ENCODE peak calls at places on chromosomes 16 and 17, in four cellular contexts. R is mammary epithelial cell, W is endothelial cell, V is fibroblast of villous mesenchyme. Y is an unnamed sample.

GRCh38 chr17:28551421-28552186 is 820 bp downstream of the UNC119 start:
- DNase-seq in R (peak), W (no peak), V (peak), Y (no peak)

GRCh38 chr16:70685938-70686375 is at the start of gene MTSS2:
- DNase-seq in R (peak), W (peak), V (peak), Y (peak)

GRCh38 chr17:32510466-32510865 is 23.7 kb downstream of the CDK5R1 start:
- DNase-seq in R (no peak), W (no peak), V (no peak), Y (no peak)

GRCh38 chr17:42760652-42761581 is at the start of gene RAMP2:
- DNase-seq in R (no peak), W (peak), V (no peak), Y (no peak)

GRCh38 chr16:70714526-70715112 is 28.8 kb upstream of the MTSS2 start:
- DNase-seq in R (no peak), W (no peak), V (no peak), Y (no peak)

GRCh38 chr17:7477392-7478275 is 1.8 kb downstream of the ZBTB4 start:
- DNase-seq in R (no peak), W (no peak), V (peak), Y (no peak)

GRCh38 chr17:1985686-1986085 is 39.4 kb downstream of the RTN4RL1 start:
- DNase-seq in R (no peak), W (no peak), V (no peak), Y (no peak)

GRCh38 chr17:50467114-50467854 is 1.4 kb downstream of the CHAD start:
- DNase-seq in R (no peak), W (no peak), V (no peak), Y (no peak)

GRCh38 chr17:14268264-14268663 is 31.6 kb upstream of the CDRT15 start:
- DNase-seq in R (no peak), W (no peak), V (no peak), Y (peak)

GRCh38 chr16:55301385-55302008 is 22.5 kb upstream of the IRX6 start:
- DNase-seq in R (no peak), W (no peak), V (no peak), Y (no peak)

GRCh38 chr17:3788200-3788599 is 12.8 kb downstream of the ITGAE start:
- DNase-seq in R (no peak), W (no peak), V (no peak), Y (no peak)

GRCh38 chr17:68437979-68438877 is 19.1 kb downstream of the WIPI1 start:
- DNase-seq in R (no peak), W (peak), V (peak), Y (no peak)

GRCh38 chr16:85689285-85689949 is 663 bp upstream of the GINS2 start:
- DNase-seq in R (no peak), W (no peak), V (no peak), Y (no peak)

GRCh38 chr17:61517843-61518606 is 65.8 kb downstream of the TBX4 start:
- DNase-seq in R (no peak), W (no peak), V (no peak), Y (no peak)

GRCh38 chr17:18256351-18256750 is 2.2 kb downstream of the FLII start:
- DNase-seq in R (no peak), W (no peak), V (no peak), Y (no peak)

GRCh38 chr16:56198755-56199114 is 7.4 kb downstream of the GNAO1 start:
- DNase-seq in R (no peak), W (no peak), V (no peak), Y (no peak)

GRCh38 chr17:63954402-63955063 is 18.2 kb downstream of the SCN4A start:
- DNase-seq in R (no peak), W (no peak), V (no peak), Y (no peak)

GRCh38 chr16:83602797-83603735 is 204.7 kb upstream of the HSBP1 start:
- DNase-seq in R (no peak), W (no peak), V (no peak), Y (no peak)
- TF ChIP-seq CTCF in R (no peak), W (no peak), V (no peak), Y (no peak)

GRCh38 chr17:75639771-75640555 is 6.7 kb downstream of the SMIM5 start:
- DNase-seq in R (no peak), W (no peak), V (no peak), Y (no peak)
- TF ChIP-seq CTCF in R (no peak), W (no peak), V (no peak), Y (no peak)

DNA sequence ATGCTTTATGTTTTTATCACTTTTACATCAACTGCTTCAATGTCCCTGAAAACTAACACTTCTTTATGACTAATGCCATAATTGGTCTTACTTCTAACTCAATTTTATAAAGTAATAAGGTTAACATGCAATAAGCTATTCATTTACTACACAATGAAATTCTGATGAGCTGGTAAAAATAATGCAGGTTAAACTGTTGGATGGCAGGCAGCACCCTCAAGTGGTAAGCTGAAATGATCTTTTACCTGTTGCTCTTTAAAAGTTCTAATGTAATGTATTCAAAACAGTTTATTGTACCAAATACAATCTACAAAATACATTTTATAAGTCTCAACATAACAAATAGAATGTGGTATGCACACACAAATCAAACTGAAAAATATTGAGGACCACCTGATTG is 1280.3 kb downstream of the CDH8 start:
- DNase-seq in R (peak), W (no peak), V (no peak), Y (no peak)
- TF ChIP-seq CTCF in R (peak), W (no peak), V (no peak), Y (peak)

GRCh38 chr16:88471115-88471514 is 18.0 kb downstream of the ZFPM1 start:
- DNase-seq in R (no peak), W (no peak), V (no peak), Y (no peak)
- TF ChIP-seq CTCF in R (no peak), W (no peak), V (no peak), Y (no peak)

DNA sequence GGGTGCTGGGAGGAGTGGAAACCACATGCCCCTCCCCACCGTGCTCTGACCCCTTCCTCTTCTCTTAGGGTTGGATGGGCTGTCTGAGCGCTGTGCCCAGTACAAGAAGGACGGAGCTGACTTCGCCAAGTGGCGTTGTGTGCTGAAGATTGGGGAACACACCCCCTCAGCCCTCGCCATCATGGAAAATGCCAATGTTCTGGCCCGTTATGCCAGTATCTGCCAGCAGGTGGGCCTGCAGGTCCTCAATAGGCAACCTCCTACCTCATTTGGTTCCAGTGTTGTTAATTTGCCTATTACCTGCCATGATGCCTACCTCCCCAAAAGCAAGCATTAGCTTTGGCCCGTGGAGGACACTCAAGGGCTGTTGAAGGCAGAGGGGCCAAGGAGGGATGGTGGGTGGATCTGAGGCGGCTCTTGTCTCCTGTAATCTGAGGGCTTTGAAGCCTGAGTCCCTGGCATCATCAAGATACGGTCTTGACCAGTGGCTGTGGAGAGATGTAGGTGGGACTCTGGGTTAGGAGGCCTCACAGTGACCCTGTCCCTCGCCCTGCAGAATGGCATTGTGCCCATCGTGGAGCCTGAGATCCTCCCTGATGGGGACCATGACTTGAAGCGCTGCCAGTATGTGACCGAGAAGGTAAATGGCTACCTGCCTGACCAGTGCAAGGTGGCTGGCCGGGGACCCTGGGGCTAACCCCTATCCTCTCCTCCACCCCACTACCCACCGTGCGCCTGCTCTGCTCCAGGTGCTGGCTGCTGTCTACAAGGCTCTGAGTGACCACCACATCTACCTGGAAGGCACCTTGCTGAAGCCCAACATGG is 3.4 kb downstream of the ALDOA start:
- DNase-seq in R (peak), W (peak), V (peak), Y (peak)
- TF ChIP-seq CTCF in R (peak), W (peak), V (peak), Y (peak)

Y was measured in MCF 10A.